ENCODE peak calls at places on chromosomes 13 and 19, in ten cellular contexts. G, L, A, B, D, C, Q, I, O and U are unnamed samples.

GRCh38 chr13:75480691-75481175 is 1.2 kb downstream of the TBC1D4 start:
- DNase-seq in G (peak), Q (peak), A (peak), D (peak), O (peak), C (no peak), B (no peak), I (peak), L (peak), U (peak)

GRCh38 chr19:41925208-41926003 is 2.8 kb downstream of the ERFL start:
- DNase-seq in B (no peak), L (no peak), O (no peak), I (no peak), C (no peak), A (no peak), D (no peak), Q (no peak), G (no peak), U (no peak)

GRCh38 chr19:27676877-27677276 is 1536.1 kb downstream of the UQCRFS1 start:
- DNase-seq in C (no peak), Q (no peak), L (no peak), O (no peak), G (no peak), D (no peak), A (no peak), B (no peak), I (no peak), U (no peak)

GRCh38 chr13:36124236-36124822 is 6.9 kb downstream of the DCLK1 start:
- DNase-seq in G (no peak), I (no peak), C (no peak), A (peak), L (no peak), O (peak), Q (no peak), D (no peak), B (peak), U (no peak)

GRCh38 chr13:93875527-93875926 is 604.0 kb downstream of the DCT start:
- DNase-seq in Q (no peak), O (peak), G (no peak), I (no peak), D (no peak), C (no peak), A (no peak), B (peak), L (no peak), U (no peak)

GRCh38 chr13:111508164-111508870 is 187.9 kb downstream of the TEX29 start:
- DNase-seq in G (no peak), L (no peak), O (no peak), B (no peak), C (no peak), Q (no peak), D (no peak), A (no peak), I (no peak), U (no peak)

GRCh38 chr13:41054919-41055619 is 6.2 kb upstream of the WBP4 start:
- DNase-seq in G (no peak), B (no peak), L (no peak), D (no peak), A (no peak), C (no peak), I (no peak), Q (no peak), O (no peak), U (no peak)

GRCh38 chr13:41960700-41961697 is at the start of gene VWA8:
- DNase-seq in C (peak), I (peak), B (peak), A (peak), D (peak), G (peak), Q (peak), O (peak), L (peak), U (peak)

GRCh38 chr13:42420304-42420703 is 148.4 kb downstream of the AKAP11 start:
- DNase-seq in I (no peak), Q (no peak), D (no peak), G (no peak), L (no peak), O (no peak), A (no peak), C (no peak), B (no peak), U (no peak)

GRCh38 chr13:21077360-21078353 is 16.3 kb upstream of the LATS2 start:
- DNase-seq in Q (no peak), B (no peak), L (no peak), D (no peak), C (no peak), A (no peak), O (no peak), G (no peak), I (no peak), U (no peak)

GRCh38 chr19:33683881-33684549 is 62.3 kb downstream of the CHST8 start:
- DNase-seq in O (peak), B (peak), L (no peak), C (no peak), I (peak), D (no peak), A (peak), Q (peak), G (peak), U (peak)

GRCh38 chr19:17243340-17243853 is 2.3 kb downstream of the NR2F6 start:
- DNase-seq in Q (no peak), B (no peak), G (no peak), I (no peak), C (no peak), A (no peak), D (no peak), L (no peak), O (no peak), U (peak)

GRCh38 chr13:104769520-104769919 is 1703.3 kb upstream of the SLC10A2 start:
- DNase-seq in B (no peak), G (no peak), Q (no peak), D (no peak), O (no peak), L (no peak), C (no peak), A (no peak), I (no peak), U (no peak)

GRCh38 chr13:104779311-104779710 is 1713.1 kb upstream of the SLC10A2 start:
- DNase-seq in G (no peak), L (no peak), Q (no peak), I (no peak), O (no peak), C (no peak), A (no peak), B (peak), D (no peak), U (no peak)

DNA sequence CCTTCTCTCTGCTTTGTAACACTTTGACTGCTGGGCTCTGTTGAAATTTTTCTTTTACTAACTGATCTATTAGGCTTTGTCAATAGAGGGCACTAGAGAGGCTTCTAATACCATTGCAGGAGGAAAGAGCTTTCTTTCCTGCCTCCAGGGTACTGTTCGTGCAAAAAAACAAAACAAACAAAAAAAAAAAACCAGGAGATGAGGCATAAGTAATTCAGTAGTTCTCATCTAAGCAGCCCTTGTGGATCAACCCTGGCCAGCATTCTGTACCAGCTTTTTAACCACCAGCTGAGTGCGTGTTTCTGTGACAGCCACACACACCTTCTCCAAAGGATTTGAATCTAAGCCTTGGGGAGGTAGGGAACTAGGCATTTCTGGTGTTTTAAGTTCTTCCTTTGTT is 1707.6 kb upstream of the SLC10A2 start:
- DNase-seq in G (no peak), C (no peak), A (no peak), L (no peak), Q (no peak), O (peak), I (no peak), D (peak), B (peak), U (no peak)
- TF ChIP-seq CTCF in G (peak), C (no peak), A (peak), L (peak), Q (peak), O (peak), I (peak), D (peak), B (peak), U (no peak)

DNA sequence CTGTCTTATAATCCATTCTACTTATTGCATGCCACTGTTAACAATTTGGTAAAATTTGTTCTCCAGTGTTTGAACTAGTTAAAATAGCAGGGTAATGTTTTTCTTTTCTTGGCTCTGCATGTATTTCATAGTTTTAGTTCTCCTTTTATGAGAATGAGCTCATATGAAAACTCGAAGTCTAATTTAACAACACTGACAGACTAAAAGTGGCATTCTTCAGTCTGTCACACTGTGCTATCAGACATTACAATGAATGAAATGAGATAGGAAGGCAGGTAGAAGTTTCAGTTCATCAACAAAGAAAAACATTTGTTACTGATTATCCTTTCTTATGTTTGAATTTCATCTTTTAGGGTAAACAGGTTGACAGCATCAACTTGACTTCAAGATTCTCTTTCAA is 10.1 kb downstream of the SPRYD7 start:
- DNase-seq in B (no peak), O (no peak), Q (no peak), I (no peak), A (no peak), C (no peak), D (no peak), G (no peak), L (no peak), U (no peak)
- TF ChIP-seq CTCF in B (no peak), O (no peak), Q (no peak), I (no peak), A (no peak), C (no peak), D (no peak), G (no peak), L (no peak), U (no peak)

GRCh38 chr19:51394045-51394836 is 3.9 kb upstream of the C19orf84 start:
- DNase-seq in C (peak), D (peak), O (peak), G (peak), A (peak), Q (peak), L (peak), B (peak), I (peak), U (peak)
- TF ChIP-seq CTCF in C (no peak), D (no peak), O (no peak), G (no peak), A (no peak), Q (no peak), L (no peak), B (peak), I (peak), U (no peak)

GRCh38 chr13:85223883-85224656 is 575.1 kb downstream of the SLITRK6 start:
- DNase-seq in B (no peak), A (no peak), C (no peak), Q (no peak), L (no peak), D (no peak), G (no peak), I (no peak), O (no peak), U (no peak)
- TF ChIP-seq CTCF in B (no peak), A (no peak), C (no peak), Q (no peak), L (no peak), D (no peak), G (no peak), I (no peak), O (no peak), U (no peak)

DNA sequence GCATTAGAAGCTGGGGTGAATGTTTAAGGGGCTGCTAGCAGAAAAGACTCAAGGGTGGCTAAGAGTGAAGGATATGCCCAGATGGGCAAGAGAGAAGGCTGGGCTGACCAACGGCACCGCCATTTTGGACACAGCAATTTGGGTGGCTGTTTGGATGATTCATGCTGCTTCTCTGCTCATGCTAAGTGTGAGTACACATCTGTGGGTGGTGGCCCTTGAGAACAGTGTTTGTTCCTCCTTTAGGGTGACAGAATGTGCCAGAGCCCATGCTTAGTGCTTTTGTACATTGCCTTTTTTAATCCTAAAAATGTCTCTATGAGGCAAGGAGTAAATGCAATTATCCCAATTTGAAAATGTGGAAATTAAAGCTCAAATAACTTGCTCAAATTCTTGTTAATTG is 9.8 kb downstream of the CBY2 start:
- DNase-seq in O (no peak), C (no peak), I (no peak), G (no peak), Q (no peak), A (no peak), D (no peak), B (no peak), L (no peak), U (no peak)
- TF ChIP-seq CTCF in O (no peak), C (no peak), I (no peak), G (no peak), Q (no peak), A (no peak), D (no peak), B (no peak), L (no peak), U (no peak)

GRCh38 chr19:45402469-45403070 is 2.3 kb downstream of the PPP1R13L start:
- DNase-seq in C (peak), Q (peak), B (peak), A (no peak), L (no peak), D (no peak), G (peak), O (no peak), I (no peak), U (peak)
- TF ChIP-seq CTCF in C (no peak), Q (peak), B (peak), A (no peak), L (no peak), D (no peak), G (peak), O (peak), I (peak), U (no peak)

GRCh38 chr13:38685974-38686571 is 804 bp upstream of the FREM2 start:
- DNase-seq in D (no peak), Q (no peak), I (no peak), A (no peak), O (peak), L (no peak), B (no peak), G (no peak), C (no peak), U (peak)
- TF ChIP-seq CTCF in D (no peak), Q (peak), I (peak), A (no peak), O (peak), L (no peak), B (peak), G (peak), C (no peak), U (no peak)

GRCh38 chr19:2231621-2232221 is 4.4 kb downstream of the PLEKHJ1 start:
- DNase-seq in O (no peak), D (no peak), C (no peak), Q (no peak), B (no peak), A (peak), L (no peak), I (no peak), G (peak), U (peak)
- TF ChIP-seq CTCF in O (peak), D (no peak), C (no peak), Q (no peak), B (peak), A (peak), L (no peak), I (peak), G (peak), U (no peak)

GRCh38 chr19:11678504-11678903 is 60.2 kb downstream of the ZNF823 start:
- DNase-seq in A (no peak), C (no peak), D (no peak), B (no peak), O (no peak), Q (no peak), G (no peak), I (no peak), L (no peak), U (no peak)

GRCh38 chr19:11674067-11674492 is 64.7 kb downstream of the ZNF823 start:
- DNase-seq in D (no peak), L (no peak), I (no peak), G (no peak), B (no peak), Q (no peak), C (no peak), A (no peak), O (no peak), U (no peak)

GRCh38 chr19:11675569-11675968 is 63.2 kb downstream of the ZNF823 start:
- DNase-seq in C (no peak), L (no peak), G (no peak), B (no peak), I (no peak), O (no peak), A (no peak), Q (no peak), D (no peak), U (no peak)

GRCh38 chr19:11673608-11674041 is 65.1 kb downstream of the ZNF823 start:
- DNase-seq in C (no peak), L (peak), A (peak), I (peak), B (peak), G (peak), D (no peak), O (peak), Q (peak), U (no peak)
- TF ChIP-seq CTCF in C (no peak), L (peak), A (peak), I (peak), B (peak), G (peak), D (peak), O (peak), Q (peak), U (no peak)